ENCODE peak calls at places on chromosomes 2 and 18, in nine cellular contexts. One of them, this sample, is unnamed.

GRCh38 chr2:236932711-236933300 is 152.9 kb upstream of the COPS8 start:
- DNase-seq in brain microvascular endothelial cell: no peak
- DNase-seq in K562: no peak
- DNase-seq in thoracic aorta: no peak
- DNase-seq in lower lobe of right lung: no peak
- DNase-seq in Peyer's patch: no peak
- DNase-seq in mammary epithelial cell: no peak
- DNase-seq in ovary: no peak
- DNase-seq in uterus: no peak
- DNase-seq in this sample: no peak

GRCh38 chr2:105802587-105802986 is 57.9 kb downstream of the NCK2 start:
- DNase-seq in mammary epithelial cell: peak; percentile 47
- DNase-seq in K562: no peak
- DNase-seq in uterus: no peak
- DNase-seq in Peyer's patch: peak; percentile 70
- DNase-seq in brain microvascular endothelial cell: no peak
- DNase-seq in thoracic aorta: no peak
- DNase-seq in ovary: no peak
- DNase-seq in lower lobe of right lung: no peak
- DNase-seq in this sample: no peak

GRCh38 chr2:25197336-25198208 is 29.2 kb upstream of the POMC start:
- DNase-seq in brain microvascular endothelial cell: no peak
- DNase-seq in uterus: no peak
- DNase-seq in ovary: no peak
- DNase-seq in thoracic aorta: no peak
- DNase-seq in mammary epithelial cell: no peak
- DNase-seq in lower lobe of right lung: no peak
- DNase-seq in Peyer's patch: no peak
- DNase-seq in K562: no peak
- DNase-seq in this sample: no peak

GRCh38 chr18:80154293-80154692 is 45.2 kb downstream of the ADNP2 start:
- DNase-seq in lower lobe of right lung: no peak
- DNase-seq in K562: peak; percentile 37
- DNase-seq in uterus: no peak
- DNase-seq in Peyer's patch: peak; percentile 34
- DNase-seq in brain microvascular endothelial cell: no peak
- DNase-seq in mammary epithelial cell: no peak
- DNase-seq in ovary: no peak
- DNase-seq in thoracic aorta: no peak
- DNase-seq in this sample: no peak

GRCh38 chr2:151803811-151804210 is 24.4 kb downstream of the ARL5A start:
- DNase-seq in ovary: no peak
- DNase-seq in brain microvascular endothelial cell: no peak
- DNase-seq in thoracic aorta: no peak
- DNase-seq in mammary epithelial cell: no peak
- DNase-seq in K562: no peak
- DNase-seq in Peyer's patch: no peak
- DNase-seq in uterus: no peak
- DNase-seq in lower lobe of right lung: no peak
- DNase-seq in this sample: no peak

GRCh38 chr2:172296267-172297046 is 130.9 kb upstream of the ITGA6 start:
- DNase-seq in K562: no peak
- DNase-seq in uterus: no peak
- DNase-seq in Peyer's patch: no peak
- DNase-seq in brain microvascular endothelial cell: no peak
- DNase-seq in lower lobe of right lung: no peak
- DNase-seq in thoracic aorta: no peak
- DNase-seq in ovary: no peak
- DNase-seq in mammary epithelial cell: peak; percentile 20
- DNase-seq in this sample: no peak

GRCh38 chr2:7011376-7012083 is 94.3 kb downstream of the RNF144A start:
- DNase-seq in brain microvascular endothelial cell: peak; percentile 95
- DNase-seq in ovary: no peak
- DNase-seq in uterus: no peak
- DNase-seq in Peyer's patch: no peak
- DNase-seq in lower lobe of right lung: no peak
- DNase-seq in K562: no peak
- DNase-seq in mammary epithelial cell: peak; percentile 6
- DNase-seq in thoracic aorta: no peak
- DNase-seq in this sample: no peak

GRCh38 chr18:58046794-58047555 is 2.9 kb downstream of the NEDD4L start:
- DNase-seq in mammary epithelial cell: no peak
- DNase-seq in lower lobe of right lung: no peak
- DNase-seq in Peyer's patch: no peak
- DNase-seq in K562: no peak
- DNase-seq in ovary: no peak
- DNase-seq in thoracic aorta: no peak
- DNase-seq in brain microvascular endothelial cell: no peak
- DNase-seq in uterus: no peak
- DNase-seq in this sample: no peak

GRCh38 chr2:156319811-156320490 is 12.6 kb downstream of the NR4A2 start:
- DNase-seq in uterus: peak; percentile 50
- DNase-seq in ovary: no peak
- DNase-seq in brain microvascular endothelial cell: no peak
- DNase-seq in thoracic aorta: no peak
- DNase-seq in K562: peak; percentile 64
- DNase-seq in lower lobe of right lung: peak; percentile 75
- DNase-seq in Peyer's patch: no peak
- DNase-seq in mammary epithelial cell: no peak
- DNase-seq in this sample: peak; percentile 56

GRCh38 chr2:18740428-18740827 is 151.1 kb upstream of the NT5C1B start:
- DNase-seq in brain microvascular endothelial cell: peak; percentile 84
- DNase-seq in lower lobe of right lung: peak; percentile 46
- DNase-seq in Peyer's patch: no peak
- DNase-seq in thoracic aorta: no peak
- DNase-seq in K562: no peak
- DNase-seq in ovary: no peak
- DNase-seq in uterus: no peak
- DNase-seq in mammary epithelial cell: no peak
- DNase-seq in this sample: peak; percentile 63

GRCh38 chr2:10647451-10647850 is 42.3 kb downstream of the NOL10 start:
- DNase-seq in brain microvascular endothelial cell: no peak
- DNase-seq in K562: no peak
- DNase-seq in Peyer's patch: no peak
- DNase-seq in mammary epithelial cell: no peak
- DNase-seq in lower lobe of right lung: no peak
- DNase-seq in thoracic aorta: no peak
- DNase-seq in ovary: no peak
- DNase-seq in uterus: no peak
- DNase-seq in this sample: no peak

GRCh38 chr2:147487286-147487979 is 357.4 kb upstream of the ACVR2A start:
- DNase-seq in brain microvascular endothelial cell: no peak
- DNase-seq in uterus: no peak
- DNase-seq in ovary: no peak
- DNase-seq in lower lobe of right lung: no peak
- DNase-seq in Peyer's patch: no peak
- DNase-seq in thoracic aorta: no peak
- DNase-seq in mammary epithelial cell: no peak
- DNase-seq in K562: no peak
- DNase-seq in this sample: no peak

GRCh38 chr18:25853716-25854465 is 236.5 kb downstream of the SS18 start:
- DNase-seq in uterus: no peak
- DNase-seq in Peyer's patch: no peak
- DNase-seq in lower lobe of right lung: no peak
- DNase-seq in mammary epithelial cell: no peak
- DNase-seq in brain microvascular endothelial cell: peak; percentile 11
- DNase-seq in ovary: no peak
- DNase-seq in K562: no peak
- DNase-seq in thoracic aorta: no peak
- DNase-seq in this sample: no peak

DNA sequence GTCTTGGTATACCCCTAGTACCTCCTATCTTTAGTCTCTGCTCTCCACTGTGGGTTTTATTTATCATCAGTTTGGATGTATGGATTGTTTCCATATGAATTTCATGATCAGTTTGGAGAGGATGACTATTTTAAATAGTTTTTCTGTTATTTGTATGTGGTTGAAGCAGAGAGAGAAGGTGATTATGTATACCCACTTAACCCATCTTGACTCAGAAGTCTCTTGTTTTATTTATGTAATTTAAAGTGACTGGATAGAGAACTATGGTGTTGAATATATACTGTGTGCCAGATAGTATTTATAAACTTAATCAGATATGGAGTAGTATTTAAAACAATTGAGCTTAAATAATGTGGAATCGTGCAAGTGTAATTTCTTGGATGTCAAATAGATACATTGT is 39.9 kb downstream of the SMAD4 start:
- DNase-seq in ovary: no peak
- DNase-seq in Peyer's patch: no peak
- DNase-seq in lower lobe of right lung: no peak
- DNase-seq in K562: no peak
- DNase-seq in uterus: no peak
- DNase-seq in thoracic aorta: no peak
- DNase-seq in mammary epithelial cell: no peak
- DNase-seq in brain microvascular endothelial cell: no peak
- DNase-seq in this sample: no peak
- H3K27ac ChIP-seq in ovary: no peak overlapping the region
- H3K27ac ChIP-seq in Peyer's patch: no peak overlapping the region
- H3K27ac ChIP-seq in lower lobe of right lung: no peak overlapping the region
- H3K27ac ChIP-seq in K562: no peak overlapping the region
- H3K27ac ChIP-seq in uterus: no peak overlapping the region
- H3K27ac ChIP-seq in thoracic aorta: no peak overlapping the region
- H3K27ac ChIP-seq in mammary epithelial cell: peak overlapping the region; percentile 77
- H3K27ac ChIP-seq in brain microvascular endothelial cell: peak overlapping the region; percentile 83
- H3K27ac ChIP-seq in this sample: no peak overlapping the region

DNA sequence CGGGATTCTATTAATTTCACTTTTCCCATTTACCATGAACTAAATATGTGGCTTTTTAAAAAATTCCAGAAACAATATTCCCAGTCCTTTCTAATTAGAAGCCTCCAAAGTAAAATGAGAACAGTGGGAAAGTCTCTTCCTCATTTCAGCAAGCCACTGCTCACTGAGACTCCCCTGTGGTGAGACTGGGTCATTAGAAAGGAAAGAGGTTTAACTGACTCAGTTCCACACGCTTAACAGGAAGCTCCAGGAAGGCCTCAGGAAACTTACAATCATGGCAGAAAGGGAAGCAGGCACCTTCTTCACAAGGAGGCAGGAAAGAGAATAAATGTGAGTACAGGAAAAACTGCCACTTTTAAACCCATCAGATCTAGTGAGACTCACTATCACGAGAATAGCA is 258.9 kb upstream of the CHAC2 start:
- DNase-seq in lower lobe of right lung: no peak
- DNase-seq in thoracic aorta: no peak
- DNase-seq in brain microvascular endothelial cell: peak; percentile 6
- DNase-seq in mammary epithelial cell: no peak
- DNase-seq in K562: no peak
- DNase-seq in uterus: no peak
- DNase-seq in Peyer's patch: no peak
- DNase-seq in ovary: no peak
- DNase-seq in this sample: no peak
- TF ChIP-seq CTCF in lower lobe of right lung: no peak
- TF ChIP-seq CTCF in thoracic aorta: no peak
- TF ChIP-seq CTCF in brain microvascular endothelial cell: peak; percentile 8
- TF ChIP-seq CTCF in mammary epithelial cell: no peak
- TF ChIP-seq CTCF in K562: peak; percentile 12
- TF ChIP-seq CTCF in uterus: no peak
- TF ChIP-seq CTCF in Peyer's patch: no peak
- TF ChIP-seq CTCF in ovary: no peak
- TF ChIP-seq CTCF in this sample: no peak

DNA sequence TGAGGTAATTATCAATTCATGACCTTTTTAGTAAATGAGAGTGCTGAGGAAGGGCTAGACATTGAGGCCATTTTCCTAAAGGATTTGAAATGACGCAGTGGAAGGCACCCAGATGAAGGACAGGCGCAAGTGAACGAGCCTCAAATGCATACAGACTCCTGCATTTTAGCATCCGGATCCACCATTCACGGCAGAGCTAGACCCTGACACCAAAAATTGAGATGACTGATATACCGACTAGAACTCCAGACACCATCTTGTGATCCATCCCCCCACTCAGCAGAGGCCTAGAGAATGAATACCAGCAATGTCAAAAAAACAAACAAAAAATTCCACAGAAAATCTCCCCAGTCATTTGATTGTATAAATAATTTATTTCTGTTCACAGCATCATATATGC is 4.2 kb downstream of the ARL4C start:
- DNase-seq in K562: no peak
- DNase-seq in lower lobe of right lung: no peak
- DNase-seq in Peyer's patch: no peak
- DNase-seq in mammary epithelial cell: no peak
- DNase-seq in brain microvascular endothelial cell: no peak
- DNase-seq in thoracic aorta: no peak
- DNase-seq in ovary: no peak
- DNase-seq in uterus: no peak
- DNase-seq in this sample: no peak
- H3K4me3 ChIP-seq in K562: no peak overlapping the region
- H3K4me3 ChIP-seq in lower lobe of right lung: peak overlapping the region; percentile 77
- H3K4me3 ChIP-seq in Peyer's patch: peak overlapping the region; percentile 13
- H3K4me3 ChIP-seq in mammary epithelial cell: peak overlapping the region; percentile 99
- H3K4me3 ChIP-seq in brain microvascular endothelial cell: peak overlapping the region; percentile 99
- H3K4me3 ChIP-seq in thoracic aorta: peak overlapping the region; percentile 70
- H3K4me3 ChIP-seq in ovary: no peak overlapping the region
- H3K4me3 ChIP-seq in uterus: no peak overlapping the region
- H3K4me3 ChIP-seq in this sample: no peak overlapping the region

GRCh38 chr2:68417931-68418330 is 49.2 kb downstream of the FBXO48 start:
- DNase-seq in uterus: no peak
- DNase-seq in brain microvascular endothelial cell: no peak
- DNase-seq in Peyer's patch: peak; percentile 29
- DNase-seq in K562: no peak
- DNase-seq in mammary epithelial cell: no peak
- DNase-seq in ovary: no peak
- DNase-seq in lower lobe of right lung: no peak
- DNase-seq in thoracic aorta: no peak
- DNase-seq in this sample: no peak

GRCh38 chr2:68418419-68418818 is 48.7 kb downstream of the FBXO48 start:
- DNase-seq in mammary epithelial cell: no peak
- DNase-seq in uterus: no peak
- DNase-seq in K562: no peak
- DNase-seq in thoracic aorta: no peak
- DNase-seq in lower lobe of right lung: no peak
- DNase-seq in ovary: no peak
- DNase-seq in Peyer's patch: no peak
- DNase-seq in brain microvascular endothelial cell: no peak
- DNase-seq in this sample: no peak

GRCh38 chr2:68416081-68416675 is 50.9 kb downstream of the FBXO48 start:
- DNase-seq in lower lobe of right lung: no peak
- DNase-seq in Peyer's patch: no peak
- DNase-seq in K562: no peak
- DNase-seq in brain microvascular endothelial cell: no peak
- DNase-seq in uterus: no peak
- DNase-seq in ovary: no peak
- DNase-seq in mammary epithelial cell: no peak
- DNase-seq in thoracic aorta: no peak
- DNase-seq in this sample: no peak

GRCh38 chr2:68420254-68420910 is 46.7 kb downstream of the FBXO48 start:
- DNase-seq in mammary epithelial cell: no peak
- DNase-seq in ovary: no peak
- DNase-seq in thoracic aorta: no peak
- DNase-seq in K562: no peak
- DNase-seq in uterus: no peak
- DNase-seq in lower lobe of right lung: no peak
- DNase-seq in Peyer's patch: no peak
- DNase-seq in brain microvascular endothelial cell: no peak
- DNase-seq in this sample: no peak

DNA sequence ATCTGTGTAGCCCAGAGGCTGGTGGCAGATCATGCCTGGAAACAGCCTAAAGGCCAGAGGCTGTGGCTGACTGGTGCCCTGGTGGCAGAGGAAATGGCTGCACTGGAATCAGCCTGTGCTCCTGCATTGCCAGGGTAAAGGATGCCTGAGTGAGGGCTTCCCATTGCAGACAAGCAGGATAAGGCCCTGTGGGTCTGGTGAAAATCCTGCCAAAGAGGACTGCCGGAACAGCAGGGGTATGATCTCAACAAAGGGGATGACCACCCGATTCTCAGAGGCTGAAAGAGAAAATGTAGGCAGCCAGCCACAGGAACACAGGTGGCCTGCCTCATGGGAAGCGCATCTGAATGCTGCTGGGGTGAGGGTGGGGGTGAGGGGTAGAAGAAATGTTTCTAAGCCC is 48.2 kb downstream of the FBXO48 start:
- DNase-seq in mammary epithelial cell: no peak
- DNase-seq in lower lobe of right lung: no peak
- DNase-seq in ovary: no peak
- DNase-seq in brain microvascular endothelial cell: no peak
- DNase-seq in thoracic aorta: no peak
- DNase-seq in uterus: no peak
- DNase-seq in Peyer's patch: no peak
- DNase-seq in K562: no peak
- DNase-seq in this sample: no peak
- H3K27ac ChIP-seq in mammary epithelial cell: no peak overlapping the region
- H3K27ac ChIP-seq in lower lobe of right lung: no peak overlapping the region
- H3K27ac ChIP-seq in ovary: no peak overlapping the region
- H3K27ac ChIP-seq in brain microvascular endothelial cell: no peak overlapping the region
- H3K27ac ChIP-seq in thoracic aorta: no peak overlapping the region
- H3K27ac ChIP-seq in uterus: no peak overlapping the region
- H3K27ac ChIP-seq in Peyer's patch: no peak overlapping the region
- H3K27ac ChIP-seq in K562: no peak overlapping the region
- H3K27ac ChIP-seq in this sample: no peak overlapping the region